ENCODE peak calls at places on chromosome 2, in four cellular contexts. U is K562, P is HepG2, H is IMR-90. M is an unnamed sample.

GRCh38 chr2:10309286-10309685 is 6.6 kb downstream of the HPCAL1 start:
- DNase-seq in H (no peak), P (no peak), U (no peak), M (no peak)

GRCh38 chr2:45014016-45014702 is 4.9 kb upstream of the SIX2 start:
- DNase-seq in P (no peak), H (no peak), U (peak), M (peak)

GRCh38 chr2:235856820-235857185 is 311.4 kb downstream of the GBX2 start:
- DNase-seq in P (no peak), U (no peak), H (no peak), M (no peak)

GRCh38 chr2:42068571-42069178 is 20.9 kb downstream of the PKDCC start:
- DNase-seq in P (no peak), U (no peak), H (no peak), M (no peak)

GRCh38 chr2:149732001-149732685 is 144.6 kb upstream of the MMADHC start:
- DNase-seq in H (peak), U (no peak), P (no peak), M (peak)

GRCh38 chr2:51368250-51368649 is 336.3 kb upstream of the NRXN1 start:
- DNase-seq in P (no peak), U (no peak), H (no peak), M (no peak)

GRCh38 chr2:214724741-214725140 is 84.7 kb downstream of the BARD1 start:
- DNase-seq in P (no peak), U (no peak), H (no peak), M (no peak)

GRCh38 chr2:202831241-202831997 is 40.1 kb downstream of the ICA1L start:
- DNase-seq in H (peak), P (peak), U (peak), M (peak)

GRCh38 chr2:88082781-88083180 is 15.2 kb downstream of the SMYD1 start:
- DNase-seq in U (no peak), P (no peak), H (no peak), M (no peak)

GRCh38 chr2:70381821-70382220 is 80.0 kb upstream of the FAM136A start:
- DNase-seq in P (no peak), H (peak), U (no peak), M (no peak)

GRCh38 chr2:233968556-233968955 is 51.4 kb downstream of the TRPM8 start:
- DNase-seq in H (no peak), U (no peak), P (no peak), M (no peak)

GRCh38 chr2:85840091-85840490 is 48.7 kb downstream of the ST3GAL5 start:
- DNase-seq in P (no peak), H (no peak), U (peak), M (no peak)

GRCh38 chr2:240252191-240252871 is 111.9 kb upstream of the OTOS start:
- DNase-seq in P (no peak), H (no peak), U (no peak), M (no peak)

GRCh38 chr2:236714061-236714460 is 144.4 kb downstream of the ACKR3 start:
- DNase-seq in U (no peak), P (no peak), H (no peak), M (no peak)

GRCh38 chr2:186827426-186827825 is 21.5 kb downstream of the ZSWIM2 start:
- DNase-seq in H (peak), U (no peak), P (no peak), M (no peak)

GRCh38 chr2:73969356-73969755 is 15.4 kb upstream of the TET3 start:
- DNase-seq in P (no peak), U (no peak), H (no peak), M (no peak)

GRCh38 chr2:109607766-109608165 is 6.0 kb downstream of the SEPTIN10 start:
- DNase-seq in P (no peak), U (no peak), H (peak), M (no peak)

GRCh38 chr2:109602617-109603188 is 11.1 kb downstream of the SEPTIN10 start:
- DNase-seq in H (no peak), P (no peak), U (no peak), M (no peak)

GRCh38 chr2:109609352-109610024 is 4.3 kb downstream of the SEPTIN10 start:
- DNase-seq in U (no peak), H (peak), P (no peak), M (peak)

GRCh38 chr2:109601693-109602250 is 12.0 kb downstream of the SEPTIN10 start:
- DNase-seq in P (no peak), U (no peak), H (no peak), M (no peak)

DNA sequence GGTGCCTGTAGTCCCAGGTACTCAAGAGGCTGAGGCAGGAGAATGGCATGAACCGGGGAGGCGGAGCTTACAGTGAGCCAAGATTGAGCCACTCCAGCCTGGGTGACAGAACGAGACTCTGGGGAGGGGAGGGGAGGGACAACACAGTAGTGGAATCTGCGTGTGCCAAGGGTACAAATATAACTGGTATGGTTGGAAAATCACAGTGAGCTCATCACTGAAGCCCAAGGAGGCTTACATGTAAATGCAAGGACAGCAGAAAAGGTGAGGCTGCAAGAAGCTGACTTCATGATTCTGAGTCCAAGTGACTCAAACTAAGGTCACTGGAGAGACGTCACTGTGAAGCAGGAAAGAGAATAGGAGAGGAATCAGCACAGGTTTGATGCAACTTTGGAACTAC is 9.2 kb downstream of the SEPTIN10 start:
- DNase-seq in P (no peak), U (no peak), H (peak), M (peak)
- TF ChIP-seq MAZ in P (no peak), U (no peak), H (no peak), M (no peak)

DNA sequence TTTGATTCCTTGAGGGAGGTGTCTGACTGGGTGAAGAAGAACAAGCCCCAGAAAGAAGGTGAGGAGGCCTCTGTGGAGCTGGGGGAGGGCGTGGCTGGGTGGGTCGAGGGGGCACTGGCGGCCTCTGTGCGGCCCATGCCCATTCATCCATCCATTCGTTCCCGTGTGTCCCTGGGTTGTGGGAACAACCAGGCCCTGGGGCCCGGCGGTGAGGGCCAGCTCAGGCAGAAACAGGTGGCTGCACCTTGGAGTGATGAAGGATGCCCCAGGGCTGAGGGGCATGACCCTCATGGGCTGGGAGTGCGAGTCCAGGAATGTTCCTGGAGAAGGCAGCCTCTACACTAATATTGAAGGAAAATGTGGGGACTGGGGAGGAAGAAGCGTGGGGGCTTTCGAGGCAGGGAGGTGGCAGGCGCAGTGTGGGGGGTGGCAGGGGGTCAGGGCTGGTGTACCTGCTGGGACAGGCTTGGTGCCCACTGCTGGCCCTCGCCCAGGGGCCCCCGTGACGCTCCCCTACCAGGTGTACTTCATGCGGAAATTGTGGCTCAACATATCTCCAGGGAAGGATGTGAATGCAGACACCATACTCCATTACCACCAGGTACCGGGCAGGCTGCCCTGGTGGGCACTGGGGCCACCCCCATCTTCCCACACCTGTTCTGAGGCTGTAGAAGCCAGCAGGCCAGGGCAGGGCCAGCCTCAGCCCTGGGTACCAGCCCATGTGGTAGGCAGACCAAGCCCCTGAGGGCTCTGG is 11.2 kb upstream of the GPR17 start:
- DNase-seq in P (no peak), U (no peak), H (no peak), M (no peak)
- TF ChIP-seq MAZ in P (no peak), U (no peak), H (no peak), M (no peak)

GRCh38 chr2:8620611-8621382 is 61.1 kb upstream of the ID2 start:
- DNase-seq in P (no peak), U (no peak), H (peak), M (no peak)
- TF ChIP-seq MAZ in P (no peak), U (no peak), H (no peak), M (no peak)

GRCh38 chr2:23497063-23497462 is 112.1 kb downstream of the KLHL29 start:
- DNase-seq in P (no peak), H (peak), U (no peak), M (no peak)
- TF ChIP-seq MAZ in P (no peak), H (no peak), U (no peak), M (no peak)